ENCODE peak calls at places on chromosome 7, in ten cellular contexts. One of them, this sample, is unnamed.

GRCh38 chr7:55018361-55019328 is at the start of gene EGFR:
- DNase-seq in T-helper 1 cell: no peak
- DNase-seq in T-helper 9 cell: no peak
- DNase-seq in spleen: peak; percentile 81
- DNase-seq in Daoy: peak; percentile 95
- DNase-seq in stimulated activated CD4-positive, alpha-beta T cell treated with anti-CD3 and anti-CD28 coated beads, Interleukin-1b, Interleukin-23, amount 100 ng/mL, for 48 hours: no peak
- DNase-seq in activated CD8-positive, alpha-beta memory T cell treated with anti-CD3 and anti-CD28 coated beads, Interleukin-2, amount 50 U/mL, for 48 hours: no peak
- DNase-seq in caudate nucleus: peak; percentile 34
- DNase-seq in NCI-H187 treated with DMSO at 0.1 percent for 48 hours: no peak
- DNase-seq in HS-27A: no peak
- DNase-seq in this sample: no peak

GRCh38 chr7:135164357-135165021 is 6.0 kb downstream of the CYREN start:
- DNase-seq in spleen: peak; percentile 84
- DNase-seq in T-helper 1 cell: no peak
- DNase-seq in HS-27A: no peak
- DNase-seq in Daoy: no peak
- DNase-seq in T-helper 9 cell: no peak
- DNase-seq in NCI-H187 treated with DMSO at 0.1 percent for 48 hours: no peak
- DNase-seq in caudate nucleus: no peak
- DNase-seq in stimulated activated CD4-positive, alpha-beta T cell treated with anti-CD3 and anti-CD28 coated beads, Interleukin-1b, Interleukin-23, amount 100 ng/mL, for 48 hours: no peak
- DNase-seq in activated CD8-positive, alpha-beta memory T cell treated with anti-CD3 and anti-CD28 coated beads, Interleukin-2, amount 50 U/mL, for 48 hours: no peak
- DNase-seq in this sample: no peak

GRCh38 chr7:18844735-18845134 is 272.7 kb downstream of the TWIST1 start:
- DNase-seq in stimulated activated CD4-positive, alpha-beta T cell treated with anti-CD3 and anti-CD28 coated beads, Interleukin-1b, Interleukin-23, amount 100 ng/mL, for 48 hours: no peak
- DNase-seq in HS-27A: no peak
- DNase-seq in Daoy: no peak
- DNase-seq in caudate nucleus: no peak
- DNase-seq in NCI-H187 treated with DMSO at 0.1 percent for 48 hours: no peak
- DNase-seq in T-helper 9 cell: no peak
- DNase-seq in activated CD8-positive, alpha-beta memory T cell treated with anti-CD3 and anti-CD28 coated beads, Interleukin-2, amount 50 U/mL, for 48 hours: no peak
- DNase-seq in T-helper 1 cell: no peak
- DNase-seq in spleen: no peak
- DNase-seq in this sample: no peak

GRCh38 chr7:46763348-46763747 is 818.6 kb downstream of the TNS3 start:
- DNase-seq in spleen: no peak
- DNase-seq in activated CD8-positive, alpha-beta memory T cell treated with anti-CD3 and anti-CD28 coated beads, Interleukin-2, amount 50 U/mL, for 48 hours: no peak
- DNase-seq in T-helper 1 cell: no peak
- DNase-seq in stimulated activated CD4-positive, alpha-beta T cell treated with anti-CD3 and anti-CD28 coated beads, Interleukin-1b, Interleukin-23, amount 100 ng/mL, for 48 hours: no peak
- DNase-seq in NCI-H187 treated with DMSO at 0.1 percent for 48 hours: no peak
- DNase-seq in T-helper 9 cell: no peak
- DNase-seq in Daoy: no peak
- DNase-seq in caudate nucleus: no peak
- DNase-seq in HS-27A: no peak
- DNase-seq in this sample: no peak

GRCh38 chr7:46756256-46756655 is 825.7 kb downstream of the TNS3 start:
- DNase-seq in activated CD8-positive, alpha-beta memory T cell treated with anti-CD3 and anti-CD28 coated beads, Interleukin-2, amount 50 U/mL, for 48 hours: no peak
- DNase-seq in T-helper 1 cell: no peak
- DNase-seq in spleen: no peak
- DNase-seq in T-helper 9 cell: no peak
- DNase-seq in stimulated activated CD4-positive, alpha-beta T cell treated with anti-CD3 and anti-CD28 coated beads, Interleukin-1b, Interleukin-23, amount 100 ng/mL, for 48 hours: no peak
- DNase-seq in caudate nucleus: no peak
- DNase-seq in NCI-H187 treated with DMSO at 0.1 percent for 48 hours: no peak
- DNase-seq in Daoy: no peak
- DNase-seq in HS-27A: no peak
- DNase-seq in this sample: no peak

GRCh38 chr7:96734343-96734742 is 24.7 kb upstream of the SEM1 start:
- DNase-seq in NCI-H187 treated with DMSO at 0.1 percent for 48 hours: no peak
- DNase-seq in activated CD8-positive, alpha-beta memory T cell treated with anti-CD3 and anti-CD28 coated beads, Interleukin-2, amount 50 U/mL, for 48 hours: no peak
- DNase-seq in caudate nucleus: no peak
- DNase-seq in T-helper 1 cell: no peak
- DNase-seq in stimulated activated CD4-positive, alpha-beta T cell treated with anti-CD3 and anti-CD28 coated beads, Interleukin-1b, Interleukin-23, amount 100 ng/mL, for 48 hours: no peak
- DNase-seq in HS-27A: no peak
- DNase-seq in spleen: no peak
- DNase-seq in Daoy: no peak
- DNase-seq in T-helper 9 cell: no peak
- DNase-seq in this sample: no peak

GRCh38 chr7:98483964-98484545 is 83.2 kb upstream of the BAIAP2L1 start:
- DNase-seq in NCI-H187 treated with DMSO at 0.1 percent for 48 hours: no peak
- DNase-seq in Daoy: no peak
- DNase-seq in spleen: peak; percentile 48
- DNase-seq in caudate nucleus: no peak
- DNase-seq in activated CD8-positive, alpha-beta memory T cell treated with anti-CD3 and anti-CD28 coated beads, Interleukin-2, amount 50 U/mL, for 48 hours: no peak
- DNase-seq in T-helper 9 cell: no peak
- DNase-seq in T-helper 1 cell: no peak
- DNase-seq in stimulated activated CD4-positive, alpha-beta T cell treated with anti-CD3 and anti-CD28 coated beads, Interleukin-1b, Interleukin-23, amount 100 ng/mL, for 48 hours: no peak
- DNase-seq in HS-27A: no peak
- DNase-seq in this sample: no peak

GRCh38 chr7:127786184-127786583 is 134.2 kb downstream of the SND1 start:
- DNase-seq in Daoy: no peak
- DNase-seq in stimulated activated CD4-positive, alpha-beta T cell treated with anti-CD3 and anti-CD28 coated beads, Interleukin-1b, Interleukin-23, amount 100 ng/mL, for 48 hours: no peak
- DNase-seq in HS-27A: no peak
- DNase-seq in NCI-H187 treated with DMSO at 0.1 percent for 48 hours: no peak
- DNase-seq in T-helper 9 cell: no peak
- DNase-seq in activated CD8-positive, alpha-beta memory T cell treated with anti-CD3 and anti-CD28 coated beads, Interleukin-2, amount 50 U/mL, for 48 hours: no peak
- DNase-seq in caudate nucleus: no peak
- DNase-seq in spleen: no peak
- DNase-seq in T-helper 1 cell: no peak
- DNase-seq in this sample: no peak

This sample was measured in amygdala.